ENCODE peak calls at places on chromosomes 4 and X, in nine cellular contexts. I is NCI-H446; G is right cardiac atrium; O is fibroblast of the aortic adventitia; V is psoas muscle; Z is activated T-helper 1 cell treated with anti-CD3 and anti-CD28 coated beads, Interleukin-2, amount 50 U/mL, for 16 hours; C is GM19239; S is GM04504; L is DMS53. A is an unnamed sample.

GRCh38 chr4:152843476-152844107 is 63.8 kb downstream of the ARFIP1 start:
- DNase-seq in I (no peak), G (no peak), O (no peak), V (no peak), Z (no peak), C (no peak), S (no peak), L (peak; percentile 95), A (no peak)

GRCh38 chrX:2819345-2820130 is 9.2 kb upstream of the GYG2 start:
- DNase-seq in I (no peak), G (no peak), O (peak; percentile 71), V (no peak), Z (no peak), C (no peak), S (no peak), L (peak; percentile 47), A (no peak)

GRCh38 chr4:14169460-14169859 is 541.9 kb upstream of the BOD1L1 start:
- DNase-seq in I (no peak), G (no peak), O (peak; percentile 62), V (no peak), Z (no peak), C (no peak), S (no peak), L (no peak), A (no peak)

GRCh38 chr4:91025240-91026173 is 898.3 kb downstream of the CCSER1 start:
- DNase-seq in I (no peak), G (no peak), O (no peak), V (no peak), Z (no peak), C (no peak), S (no peak), L (no peak), A (no peak)

GRCh38 chr4:13989496-13989895 is 362.0 kb upstream of the BOD1L1 start:
- DNase-seq in I (no peak), G (no peak), O (no peak), V (no peak), Z (no peak), C (no peak), S (no peak), L (no peak), A (no peak)

GRCh38 chr4:123556526-123556925 is 159.9 kb downstream of the SPRY1 start:
- DNase-seq in I (no peak), G (no peak), O (no peak), V (no peak), Z (no peak), C (no peak), S (no peak), L (no peak), A (no peak)

GRCh38 chr4:147596976-147597375 is 20.2 kb upstream of the TMEM184C start:
- DNase-seq in I (peak; percentile 12), G (no peak), O (peak; percentile 76), V (no peak), Z (no peak), C (no peak), S (peak; percentile 61), L (peak; percentile 57), A (no peak)

GRCh38 chrX:39519213-39519544 is 578.6 kb downstream of the BCOR start:
- DNase-seq in I (peak; percentile 79), G (no peak), O (peak; percentile 44), V (no peak), Z (no peak), C (no peak), S (no peak), L (no peak), A (no peak)

GRCh38 chr4:154738426-154738825 is 5.4 kb upstream of the LRAT start:
- DNase-seq in I (no peak), G (no peak), O (peak; percentile 72), V (no peak), Z (no peak), C (no peak), S (no peak), L (peak; percentile 30), A (no peak)

GRCh38 chr4:167100120-167100519 is 134.2 kb downstream of the SPOCK3 start:
- DNase-seq in I (peak; percentile 47), G (no peak), O (peak; percentile 73), V (no peak), Z (no peak), C (no peak), S (no peak), L (peak; percentile 84), A (peak; percentile 4)

GRCh38 chr4:7387925-7388324 is 46.8 kb downstream of the PSAPL1 start:
- DNase-seq in I (no peak), G (no peak), O (no peak), V (no peak), Z (no peak), C (no peak), S (no peak), L (no peak), A (no peak)

GRCh38 chrX:139826065-139827044 is 106.5 kb downstream of the ATP11C start:
- DNase-seq in I (peak; percentile 11), G (no peak), O (peak; percentile 75), V (no peak), Z (no peak), C (no peak), S (peak; percentile 44), L (peak; percentile 19), A (no peak)

GRCh38 chrX:37809970-37810369 is 30.1 kb downstream of the CYBB start:
- DNase-seq in I (no peak), G (no peak), O (no peak), V (no peak), Z (no peak), C (no peak), S (no peak), L (no peak), A (no peak)

GRCh38 chrX:77731821-77732419 is 54.1 kb downstream of the ATRX start:
- DNase-seq in I (no peak), G (no peak), O (no peak), V (no peak), Z (no peak), C (no peak), S (no peak), L (no peak), A (no peak)

GRCh38 chr4:183200453-183200852 is 101.4 kb downstream of the WWC2 start:
- DNase-seq in I (peak; percentile 22), G (peak; percentile 80), O (peak; percentile 95), V (peak; percentile 49), Z (no peak), C (no peak), S (peak; percentile 86), L (no peak), A (peak; percentile 85)

GRCh38 chrX:135505356-135505755 is 15.1 kb upstream of the INTS6L start:
- DNase-seq in I (no peak), G (no peak), O (peak; percentile 17), V (no peak), Z (no peak), C (no peak), S (no peak), L (no peak), A (no peak)

GRCh38 chr4:183876268-183876934 is 28.7 kb upstream of the STOX2 start:
- DNase-seq in I (peak; percentile 83), G (peak; percentile 91), O (peak; percentile 93), V (peak; percentile 67), Z (no peak), C (no peak), S (no peak), L (peak; percentile 79), A (peak; percentile 16)

GRCh38 chr4:137946423-137946822 is 295.7 kb downstream of the SLC7A11 start:
- DNase-seq in I (no peak), G (no peak), O (peak; percentile 21), V (no peak), Z (no peak), C (no peak), S (no peak), L (no peak), A (no peak)

GRCh38 chrX:48617542-48618340 is 20.4 kb downstream of the WDR13 start:
- DNase-seq in I (peak; percentile 67), G (no peak), O (peak; percentile 26), V (no peak), Z (no peak), C (no peak), S (no peak), L (no peak), A (peak; percentile 31)

GRCh38 chrX:154738013-154738738 is 12.7 kb downstream of the GAB3 start:
- DNase-seq in I (no peak), G (peak; percentile 79), O (peak; percentile 86), V (peak; percentile 55), Z (no peak), C (no peak), S (peak; percentile 42), L (peak; percentile 8), A (peak; percentile 68)

GRCh38 chr4:169225058-169225751 is 45.6 kb downstream of the SH3RF1 start:
- DNase-seq in I (no peak), G (no peak), O (peak; percentile 99), V (no peak), Z (no peak), C (no peak), S (peak; percentile 93), L (peak; percentile 7), A (peak; percentile 94)

GRCh38 chrX:11597479-11597878 is 68.2 kb downstream of the ARHGAP6 start:
- DNase-seq in I (no peak), G (no peak), O (peak; percentile 88), V (no peak), Z (no peak), C (no peak), S (no peak), L (no peak), A (no peak)

GRCh38 chr4:184684491-184685189 is 35.1 kb downstream of the PRIMPOL start:
- DNase-seq in I (no peak), G (no peak), O (no peak), V (no peak), Z (no peak), C (no peak), S (no peak), L (no peak), A (no peak)

GRCh38 chr4:110085131-110085530 is 113.3 kb downstream of the ELOVL6 start:
- DNase-seq in I (no peak), G (peak; percentile 48), O (peak; percentile 45), V (no peak), Z (no peak), C (no peak), S (no peak), L (peak; percentile 82), A (no peak)

A was measured in skeletal muscle cell.